ENCODE peak calls at places on chromosomes 16 and 17, in four cellular contexts. P is A549, D is GM20000, S is mesothelial cell of epicardium. Y is an unnamed sample.

GRCh38 chr16:27583634-27584033 is 33.7 kb downstream of the KATNIP start:
- DNase-seq in P (no peak), D (no peak), S (no peak), Y (no peak)

GRCh38 chr17:41464682-41465081 is 2.5 kb downstream of the KRT32 start:
- DNase-seq in P (peak; percentile 50), D (no peak), S (no peak), Y (no peak)

GRCh38 chr17:2043785-2044184 is 2.0 kb downstream of the OVCA2 start:
- DNase-seq in P (peak; percentile 50), D (no peak), S (no peak), Y (no peak)

GRCh38 chr16:5928476-5929055 is 831.0 kb upstream of the EEF2KMT start:
- DNase-seq in P (no peak), D (no peak), S (no peak), Y (no peak)

GRCh38 chr17:62823111-62823895 is 15.2 kb upstream of the MARCHF10 start:
- DNase-seq in P (peak; percentile 60), D (no peak), S (no peak), Y (no peak)

GRCh38 chr17:71638668-71639067 is 482.2 kb upstream of the SOX9 start:
- DNase-seq in P (no peak), D (no peak), S (no peak), Y (no peak)

GRCh38 chr16:65532218-65532617 is 410.4 kb upstream of the CDH11 start:
- DNase-seq in P (no peak), D (no peak), S (no peak), Y (no peak)

GRCh38 chr16:48176635-48177408 is 21.0 kb upstream of the ABCC12 start:
- DNase-seq in P (no peak), D (no peak), S (no peak), Y (no peak)

GRCh38 chr17:4593021-4593797 is 8.9 kb downstream of the SMTNL2 start:
- DNase-seq in P (no peak), D (no peak), S (no peak), Y (no peak)

GRCh38 chr16:525123-525519 is 2.4 kb upstream of the CAPN15 start:
- DNase-seq in P (no peak), D (no peak), S (no peak), Y (no peak)

GRCh38 chr17:77471984-77472836 is 331.4 kb downstream of the SEC14L1 start:
- DNase-seq in P (no peak), D (peak; percentile 51), S (no peak), Y (no peak)

GRCh38 chr16:89708481-89708931 is 7.0 kb upstream of the SPATA2L start:
- DNase-seq in P (no peak), D (no peak), S (no peak), Y (no peak)

DNA sequence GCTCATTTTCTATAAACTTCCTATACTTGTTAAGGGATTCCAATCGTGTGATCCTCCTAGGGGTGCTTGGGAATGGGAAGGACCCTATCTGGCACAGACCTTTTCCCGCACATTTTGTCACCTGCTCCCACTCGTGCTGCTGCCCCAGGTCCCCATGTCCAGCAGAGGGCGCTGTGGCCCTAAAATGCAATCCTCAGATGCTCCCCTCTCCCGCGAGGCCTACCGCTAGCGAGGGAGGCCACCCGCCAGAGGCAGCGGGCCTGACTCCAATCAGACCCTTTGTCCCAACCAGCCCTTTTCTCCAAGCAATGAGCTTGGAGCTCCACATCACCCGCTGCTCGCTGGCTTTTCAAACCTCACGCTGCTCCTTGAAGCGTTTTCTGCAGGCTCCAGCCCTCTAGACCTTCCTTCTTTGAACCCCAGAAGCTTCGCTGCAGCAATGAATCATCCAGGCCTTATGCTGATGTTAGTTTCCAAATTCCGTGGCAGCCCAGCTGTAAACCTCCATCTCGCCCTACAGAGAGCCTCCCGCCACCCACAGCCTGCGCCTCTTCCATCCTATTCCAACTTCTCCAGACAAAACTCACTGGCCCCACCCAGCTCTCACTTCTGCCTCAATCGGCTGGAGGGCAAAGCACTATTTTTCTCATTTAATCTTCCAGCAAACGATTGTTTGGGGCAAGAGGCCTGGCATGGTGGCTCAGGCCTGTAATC is 23.6 kb upstream of the FZD2 start:
- DNase-seq in P (peak; percentile 93), D (peak; percentile 92), S (peak; percentile 94), Y (peak; percentile 99)
- TF ChIP-seq CTCF in P (peak; percentile 99), D (peak; percentile 97), S (peak; percentile 96), Y (peak; percentile 98)

GRCh38 chr17:39153541-39154111 is 2.2 kb upstream of the PLXDC1 start:
- DNase-seq in P (peak; percentile 90), D (peak; percentile 76), S (peak; percentile 88), Y (peak; percentile 98)
- TF ChIP-seq CTCF in P (no peak), D (no peak), S (no peak), Y (peak; percentile 40)

GRCh38 chr17:55964191-55964590 is 189.1 kb upstream of the ANKFN1 start:
- DNase-seq in P (no peak), D (no peak), S (no peak), Y (no peak)
- TF ChIP-seq CTCF in P (no peak), D (no peak), S (no peak), Y (no peak)

GRCh38 chr17:19269641-19270040 is 32.5 kb downstream of the EPN2 start:
- DNase-seq in P (no peak), D (no peak), S (no peak), Y (no peak)

GRCh38 chr17:19271751-19272357 is 34.7 kb downstream of the EPN2 start:
- DNase-seq in P (no peak), D (no peak), S (no peak), Y (no peak)

GRCh38 chr17:19270951-19271611 is 33.9 kb downstream of the EPN2 start:
- DNase-seq in P (no peak), D (peak; percentile 60), S (no peak), Y (no peak)

GRCh38 chr17:19269102-19269501 is 31.9 kb downstream of the EPN2 start:
- DNase-seq in P (no peak), D (no peak), S (no peak), Y (no peak)

DNA sequence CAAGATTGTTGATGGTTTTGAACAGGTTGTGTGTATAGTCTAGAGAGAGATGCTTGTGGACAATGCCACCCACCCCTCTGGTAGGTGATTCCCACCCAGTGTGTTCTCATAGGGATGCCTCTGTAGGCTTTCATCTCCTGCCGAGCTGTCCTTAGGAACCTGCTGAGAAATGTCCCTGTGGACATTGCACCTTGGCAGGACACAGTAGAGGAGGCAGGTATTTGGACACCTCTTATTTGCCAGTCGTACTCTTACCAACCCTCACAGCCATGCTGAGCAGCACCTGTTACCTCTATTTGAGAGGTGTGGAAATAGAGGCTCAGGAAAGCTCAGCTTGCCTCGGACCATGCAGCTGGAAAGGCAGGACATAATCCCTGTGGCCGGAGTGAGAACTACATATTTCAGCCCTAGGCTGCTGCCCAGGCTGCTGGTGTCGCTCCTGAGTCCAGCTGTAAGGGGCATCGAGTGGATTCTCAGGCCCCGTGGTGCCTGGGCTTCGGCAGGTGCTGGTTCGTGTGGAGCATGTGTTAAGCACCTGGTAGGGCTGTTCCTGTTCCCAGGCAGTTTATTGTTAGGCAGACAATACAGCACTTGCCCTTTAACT is 33.3 kb downstream of the EPN2 start:
- DNase-seq in P (no peak), D (no peak), S (no peak), Y (no peak)
- TF ChIP-seq CTCF in P (no peak), D (no peak), S (no peak), Y (no peak)

DNA sequence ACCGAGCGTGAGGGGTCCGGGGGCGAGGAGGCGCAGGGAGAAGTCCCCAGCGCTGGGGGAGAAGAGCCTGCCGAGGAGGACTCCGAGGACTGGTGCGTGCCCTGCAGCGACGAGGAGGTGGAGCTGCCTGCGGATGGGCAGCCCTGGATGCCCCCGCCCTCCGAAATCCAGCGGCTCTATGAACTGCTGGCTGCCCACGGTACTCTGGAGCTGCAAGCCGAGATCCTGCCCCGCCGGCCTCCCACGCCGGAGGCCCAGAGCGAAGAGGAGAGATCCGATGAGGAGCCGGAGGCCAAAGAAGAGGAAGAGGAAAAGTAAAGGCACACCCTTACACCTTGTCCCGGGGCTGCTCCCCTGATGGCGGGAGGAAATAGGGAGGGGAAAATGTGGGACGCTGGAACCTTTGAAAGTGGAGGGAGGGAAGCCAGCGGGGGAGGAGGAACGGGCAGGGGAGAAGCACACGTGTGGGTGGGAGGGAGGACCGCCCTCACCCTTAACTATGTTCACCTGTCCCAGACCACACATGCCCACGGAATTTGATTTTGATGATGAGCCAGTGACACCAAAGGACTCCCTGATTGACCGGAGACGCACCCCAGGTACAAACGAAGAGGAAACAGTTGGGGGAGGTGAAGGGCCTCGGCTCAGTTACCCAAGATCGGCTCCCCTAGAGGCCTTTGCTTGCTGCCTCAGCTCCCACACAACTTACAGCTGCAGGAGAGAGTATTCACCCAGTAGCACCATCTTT is 916 bp downstream of the PAGR1 start:
- DNase-seq in P (peak; percentile 71), D (peak; percentile 55), S (no peak), Y (peak; percentile 42)
- TF ChIP-seq CTCF in P (no peak), D (no peak), S (no peak), Y (peak; percentile 16)

GRCh38 chr16:16861546-16861945 is 482.6 kb downstream of the NPIPA7 start:
- DNase-seq in P (peak; percentile 52), D (peak; percentile 68), S (peak; percentile 24), Y (peak; percentile 72)
- TF ChIP-seq CTCF in P (peak; percentile 78), D (peak; percentile 66), S (peak; percentile 78), Y (peak; percentile 92)

GRCh38 chr16:67249762-67250327 is 1.1 kb downstream of the SLC9A5 start:
- DNase-seq in P (no peak), D (no peak), S (no peak), Y (no peak)

GRCh38 chr16:67246945-67247697 is at the start of gene FHOD1:
- DNase-seq in P (peak; percentile 95), D (peak; percentile 98), S (peak; percentile 93), Y (peak; percentile 97)

GRCh38 chr16:67249178-67249759 is 490 bp downstream of the SLC9A5 start:
- DNase-seq in P (no peak), D (no peak), S (no peak), Y (no peak)

GRCh38 chr16:67247698-67248400 is 568 bp upstream of the FHOD1 start:
- DNase-seq in P (no peak), D (no peak), S (no peak), Y (no peak)

DNA sequence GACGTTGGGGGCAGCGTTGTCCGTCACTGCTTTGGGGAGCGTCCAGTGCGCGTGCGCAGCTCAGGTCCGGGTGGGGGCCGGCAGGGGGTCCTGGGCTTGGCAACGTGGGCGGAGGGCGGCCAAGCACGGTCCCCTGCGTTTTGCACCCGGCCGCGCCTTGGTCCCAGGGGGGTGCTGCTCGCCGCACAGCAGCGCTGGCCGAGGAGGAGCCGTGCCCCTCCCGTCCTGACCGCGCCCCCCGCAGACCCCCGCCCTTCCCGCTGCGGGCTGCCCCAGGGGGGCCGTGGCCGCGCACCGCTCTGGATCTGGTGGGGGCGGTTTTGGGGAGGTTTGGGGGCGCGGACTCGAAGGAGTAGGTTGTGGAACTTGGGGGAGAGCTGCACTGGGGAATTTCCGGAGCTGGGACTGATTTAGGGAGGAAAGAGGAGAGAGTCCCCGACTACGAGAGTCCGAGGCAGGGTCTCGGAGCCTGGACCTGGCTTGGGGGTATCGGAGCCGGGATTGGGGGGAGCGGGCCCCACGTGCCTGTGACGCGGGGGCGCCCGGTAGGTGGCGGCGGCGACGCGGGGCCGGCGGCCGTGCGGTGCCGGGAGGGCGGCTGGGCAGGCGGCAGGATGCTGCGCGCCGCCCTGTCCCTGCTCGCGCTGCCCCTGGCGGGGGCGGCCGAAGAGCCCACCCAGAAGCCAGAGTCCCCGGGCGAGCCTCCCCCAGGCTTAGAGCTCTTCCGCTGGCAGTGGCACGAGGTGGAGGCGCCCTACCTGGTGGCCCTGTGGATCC is at the start of gene SLC9A5:
- DNase-seq in P (no peak), D (peak; percentile 77), S (no peak), Y (peak; percentile 35)
- TF ChIP-seq CTCF in P (no peak), D (peak; percentile 30), S (no peak), Y (peak; percentile 44)

Y was measured in neural crest cell.